ENCODE peak calls at places on chromosomes 3 and 15, in nine cellular contexts. I is neuronal stem cell; E is fibroblast of pulmonary artery; U is GM19239; R is stimulated activated CD8-positive, alpha-beta memory T cell treated with anti-CD3 and anti-CD28 coated beads, Interleukin-15, amount 100 ng/mL, for 1 hour; X is ELR; B is LoVo; Q is lower lobe of right lung; D is stimulated activated CD4-positive, alpha-beta T cell treated with anti-CD3 and anti-CD28 coated beads, Interleukin-2, amount 100 ng/mL, for 24 hours. A is an unnamed sample.

GRCh38 chr15:78147566-78147965 is 1.6 kb upstream of the IDH3A start:
- DNase-seq in I (no peak), R (no peak), B (no peak), E (no peak), X (no peak), Q (no peak), D (no peak), U (no peak), A (no peak)

GRCh38 chr3:7876741-7877297 is 624.8 kb upstream of the LMCD1 start:
- DNase-seq in D (peak), B (peak), I (no peak), Q (no peak), E (peak), R (peak), U (no peak), X (no peak), A (no peak)

GRCh38 chr15:57949374-57949938 is 116.1 kb downstream of the ALDH1A2 start:
- DNase-seq in R (no peak), E (no peak), D (no peak), I (no peak), U (no peak), X (no peak), Q (no peak), B (no peak), A (no peak)

GRCh38 chr3:99344216-99344615 is 294.2 kb upstream of the COL8A1 start:
- DNase-seq in B (no peak), I (no peak), D (no peak), Q (no peak), R (no peak), E (no peak), X (peak), U (no peak), A (no peak)

GRCh38 chr3:52781741-52782140 is 4.3 kb downstream of the ITIH1 start:
- DNase-seq in U (no peak), R (no peak), E (no peak), B (no peak), I (no peak), D (no peak), Q (peak), X (no peak), A (no peak)

GRCh38 chr15:70575251-70576227 is 187.8 kb downstream of the UACA start:
- DNase-seq in D (no peak), I (no peak), E (no peak), Q (no peak), X (no peak), U (no peak), B (no peak), R (no peak), A (no peak)

GRCh38 chr3:121545049-121545563 is 682 bp downstream of the POLQ start:
- DNase-seq in R (no peak), B (no peak), I (no peak), U (no peak), X (peak), Q (no peak), D (peak), E (peak), A (no peak)

GRCh38 chr3:185654758-185655145 is 68.7 kb downstream of the SENP2 start:
- DNase-seq in D (no peak), Q (no peak), X (no peak), E (no peak), R (no peak), B (no peak), I (no peak), U (no peak), A (no peak)

GRCh38 chr15:72532991-72533601 is 59.0 kb downstream of the ARIH1 start:
- DNase-seq in E (no peak), D (no peak), R (no peak), B (no peak), I (no peak), U (no peak), Q (no peak), X (peak), A (no peak)

GRCh38 chr3:138609898-138610266 is 1.3 kb downstream of the FAIM start:
- DNase-seq in E (no peak), U (no peak), X (no peak), R (no peak), Q (no peak), B (no peak), D (no peak), I (no peak), A (no peak)

GRCh38 chr3:131387796-131388195 is 6.2 kb downstream of the NUDT16 start:
- DNase-seq in X (no peak), U (no peak), D (no peak), R (no peak), I (no peak), Q (no peak), E (no peak), B (no peak), A (no peak)

GRCh38 chr3:13229291-13229949 is 156.2 kb upstream of the IQSEC1 start:
- DNase-seq in Q (no peak), B (peak), I (no peak), U (no peak), E (peak), D (no peak), X (peak), R (no peak), A (no peak)

A was measured in mesothelial cell of epicardium.